ENCODE peak calls at places on chromosomes 11 and 22, in six cellular contexts. W is GM13976, H is dorsolateral prefrontal cortex, N is HFFc6, A is AG09309, U is ovary. B is an unnamed sample.

GRCh38 chr11:1604181-1604580 is 4.1 kb downstream of the KRTAP5-3 start:
- DNase-seq in W (no peak), H (no peak), N (no peak), A (no peak), U (no peak), B (no peak)

GRCh38 chr11:119727523-119728081 is 1.4 kb downstream of the NECTIN1 start:
- DNase-seq in W (peak; percentile 77), H (peak; percentile 37), N (no peak), A (no peak), U (peak; percentile 44), B (no peak)

GRCh38 chr11:47551086-47551485 is 1.8 kb downstream of the CELF1 start:
- DNase-seq in W (peak; percentile 53), H (no peak), N (peak; percentile 28), A (no peak), U (no peak), B (no peak)

GRCh38 chr22:50162391-50162956 is 8.1 kb upstream of the PANX2 start:
- DNase-seq in W (no peak), H (no peak), N (no peak), A (no peak), U (no peak), B (no peak)

GRCh38 chr11:105829084-105829483 is 193.0 kb downstream of the MSANTD4 start:
- DNase-seq in W (peak; percentile 11), H (no peak), N (no peak), A (no peak), U (no peak), B (no peak)

GRCh38 chr11:48165426-48165825 is 51.2 kb upstream of the OR4B1 start:
- DNase-seq in W (no peak), H (no peak), N (no peak), A (no peak), U (no peak), B (no peak)

GRCh38 chr22:35299217-35299716 is 427 bp upstream of the TOM1 start:
- DNase-seq in W (no peak), H (no peak), N (no peak), A (no peak), U (no peak), B (no peak)

GRCh38 chr11:5508605-5509004 is 1.2 kb downstream of the UBQLN3 start:
- DNase-seq in W (no peak), H (no peak), N (no peak), A (no peak), U (no peak), B (no peak)

GRCh38 chr11:122025757-122026156 is 90.3 kb downstream of the BLID start:
- DNase-seq in W (no peak), H (no peak), N (no peak), A (no peak), U (no peak), B (no peak)

GRCh38 chr11:94897330-94897768 is 76.0 kb downstream of the CWC15 start:
- DNase-seq in W (peak; percentile 42), H (peak; percentile 31), N (peak; percentile 21), A (no peak), U (peak; percentile 50), B (no peak)

GRCh38 chr22:30423296-30423958 is 2.1 kb upstream of the MTFP1 start:
- DNase-seq in W (no peak), H (peak; percentile 28), N (no peak), A (no peak), U (no peak), B (no peak)

GRCh38 chr11:78476066-78476465 is 58.4 kb upstream of the GAB2 start:
- DNase-seq in W (no peak), H (no peak), N (no peak), A (no peak), U (no peak), B (no peak)

GRCh38 chr22:33710326-33710725 is 209.9 kb downstream of the LARGE1 start:
- DNase-seq in W (no peak), H (no peak), N (no peak), A (no peak), U (no peak), B (no peak)

GRCh38 chr11:20596629-20597129 is 2.7 kb upstream of the SLC6A5 start:
- DNase-seq in W (no peak), H (no peak), N (no peak), A (no peak), U (no peak), B (no peak)

GRCh38 chr11:57515332-57516060 is at the start of gene SLC43A1:
- DNase-seq in W (peak; percentile 75), H (no peak), N (peak; percentile 21), A (no peak), U (peak; percentile 77), B (no peak)

GRCh38 chr11:116936754-116937153 is 99.3 kb upstream of the APOA1 start:
- DNase-seq in W (no peak), H (no peak), N (no peak), A (no peak), U (no peak), B (no peak)

GRCh38 chr11:11978792-11979486 is 29.5 kb downstream of the DKK3 start:
- DNase-seq in W (no peak), H (peak; percentile 45), N (peak; percentile 62), A (no peak), U (peak; percentile 77), B (no peak)

GRCh38 chr11:4454031-4454430 is 4.9 kb downstream of the OR52K2 start:
- DNase-seq in W (no peak), H (no peak), N (no peak), A (no peak), U (no peak), B (no peak)
- TF ChIP-seq CTCF in W (no peak), H (no peak), N (no peak), A (no peak), U (no peak), B (no peak)

DNA sequence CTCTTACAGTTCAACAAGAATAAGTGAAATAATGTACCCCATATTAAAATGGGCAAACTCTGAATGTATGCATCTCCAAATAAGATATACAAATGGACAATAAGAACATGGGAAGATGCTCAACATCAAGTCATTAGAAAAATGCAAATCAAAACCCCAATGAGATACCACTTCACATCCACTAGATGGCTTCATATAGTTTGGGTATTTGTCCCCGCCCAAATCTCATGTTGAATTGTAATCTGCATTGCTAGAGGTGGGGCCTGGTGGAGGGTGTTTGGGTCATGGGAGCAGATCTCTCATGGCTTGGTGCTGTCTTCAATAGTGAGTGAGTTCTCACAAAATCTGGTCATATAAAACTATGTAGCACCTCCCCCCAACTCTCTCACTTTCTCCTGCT is 5.7 kb downstream of the MPZL2 start:
- DNase-seq in W (no peak), H (no peak), N (no peak), A (no peak), U (no peak), B (no peak)
- TF ChIP-seq CTCF in W (no peak), H (no peak), N (peak; percentile 65), A (peak; percentile 14), U (no peak), B (no peak)

DNA sequence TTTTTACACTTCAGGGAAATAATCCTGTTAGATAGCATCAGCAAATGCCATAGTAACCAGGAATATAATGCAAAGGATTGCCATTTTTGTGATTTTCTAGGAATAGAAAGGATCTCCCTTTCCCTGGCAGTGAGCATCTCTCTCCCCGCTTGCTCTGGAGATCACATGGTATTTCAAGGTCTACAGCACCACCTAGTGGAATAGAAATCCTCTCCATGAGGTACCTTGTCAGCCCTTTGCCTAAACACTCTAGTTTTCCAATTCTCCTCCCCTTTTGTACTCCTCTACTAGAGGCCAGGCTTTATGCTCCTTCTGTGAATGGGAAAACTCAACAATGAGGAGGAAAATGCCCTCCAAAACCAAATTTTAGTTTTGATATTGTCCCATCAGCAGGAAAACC is 78.4 kb downstream of the XRRA1 start:
- DNase-seq in W (peak; percentile 31), H (no peak), N (peak; percentile 57), A (no peak), U (no peak), B (peak; percentile 7)
- TF ChIP-seq CTCF in W (no peak), H (no peak), N (peak; percentile 81), A (peak; percentile 45), U (no peak), B (peak; percentile 32)

DNA sequence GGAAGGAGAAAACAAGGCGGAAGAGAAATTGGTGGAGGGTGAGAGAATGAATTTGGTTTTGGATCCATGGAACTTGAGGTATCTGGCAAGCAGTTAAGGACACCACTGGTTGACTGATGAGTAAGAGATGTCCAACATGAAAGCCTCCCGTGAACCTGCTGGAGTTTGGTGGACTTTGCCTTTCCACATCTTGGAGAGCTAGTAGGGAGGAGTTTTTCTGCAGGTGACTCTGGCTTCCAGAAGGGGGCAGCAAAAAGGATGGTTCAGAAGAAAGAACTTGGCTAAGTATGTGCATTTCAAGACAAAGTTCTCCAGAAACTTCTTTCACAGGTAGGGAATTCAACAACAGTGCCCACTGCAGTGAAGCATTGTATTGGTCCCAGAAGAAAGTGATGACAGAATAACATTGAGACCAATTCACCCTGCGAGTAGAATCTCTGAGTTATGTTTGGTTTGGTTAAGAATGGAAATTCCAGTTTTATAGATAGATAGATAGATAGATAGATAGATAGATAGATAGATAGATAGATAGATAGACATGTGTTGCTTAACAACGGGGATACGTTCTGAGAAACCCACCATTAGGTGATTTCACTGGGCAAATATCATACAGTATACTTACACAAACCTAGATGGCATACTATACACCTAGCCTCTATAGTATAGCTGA is 28.5 kb downstream of the DCDC1 start:
- DNase-seq in W (peak; percentile 32), H (no peak), N (peak; percentile 42), A (no peak), U (no peak), B (no peak)
- TF ChIP-seq CTCF in W (peak; percentile 32), H (peak; percentile 17), N (peak; percentile 77), A (peak; percentile 66), U (no peak), B (peak; percentile 68)

DNA sequence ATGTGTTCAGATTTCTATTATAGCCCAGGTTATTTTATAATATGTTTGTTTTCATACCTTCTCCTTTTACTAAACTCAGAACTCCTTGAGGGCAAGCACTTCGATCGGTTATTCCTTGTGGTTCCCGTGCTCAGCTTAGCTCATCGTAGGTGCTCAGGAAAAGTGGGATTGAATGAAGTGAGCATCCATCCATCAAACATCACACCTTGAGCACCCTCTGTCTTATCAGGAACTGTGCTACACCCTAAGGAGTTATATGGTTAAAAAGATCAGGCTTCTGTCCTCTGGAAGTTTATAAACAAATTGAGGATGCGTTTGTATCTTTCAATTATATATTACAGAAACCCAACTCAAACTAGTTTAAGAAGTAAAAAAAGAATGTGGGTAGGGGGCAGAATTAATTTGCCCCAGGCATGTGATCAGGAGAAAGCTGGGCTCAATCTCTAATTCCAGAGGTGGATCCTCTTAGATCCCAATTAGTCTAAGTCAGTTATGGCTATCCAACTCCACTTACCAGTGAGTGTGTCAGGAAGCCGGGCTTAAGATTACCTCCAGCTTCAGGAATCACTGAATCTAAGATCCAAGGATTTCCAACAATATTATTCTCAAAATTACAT is 59.9 kb upstream of the RRAS2 start:
- DNase-seq in W (peak; percentile 44), H (no peak), N (no peak), A (no peak), U (no peak), B (no peak)
- TF ChIP-seq CTCF in W (peak; percentile 40), H (no peak), N (peak; percentile 67), A (peak; percentile 22), U (no peak), B (peak; percentile 18)

GRCh38 chr22:46428171-46428570 is 92.7 kb downstream of the TRMU start:
- DNase-seq in W (no peak), H (no peak), N (no peak), A (no peak), U (no peak), B (no peak)
- TF ChIP-seq CTCF in W (no peak), H (no peak), N (no peak), A (no peak), U (no peak), B (no peak)